ENCODE peak calls at places on chromosomes 6 and 20, in ten cellular contexts. One of them, this sample, is unnamed.

GRCh38 chr20:11807070-11807741 is 110.5 kb upstream of the BTBD3 start:
- DNase-seq in ovary: no peak
- DNase-seq in uterus: no peak
- DNase-seq in heart right ventricle: no peak
- DNase-seq in adrenal gland: peak
- DNase-seq in tibial artery: no peak
- DNase-seq in MM.1S: no peak
- DNase-seq in trophoblast cell: peak
- DNase-seq in cardiac muscle cell: no peak
- DNase-seq in GM06990: no peak
- DNase-seq in this sample: no peak

GRCh38 chr20:18101125-18101820 is 36.4 kb upstream of the KAT14 start:
- DNase-seq in GM06990: no peak
- DNase-seq in MM.1S: no peak
- DNase-seq in heart right ventricle: no peak
- DNase-seq in trophoblast cell: no peak
- DNase-seq in cardiac muscle cell: no peak
- DNase-seq in ovary: no peak
- DNase-seq in uterus: no peak
- DNase-seq in tibial artery: no peak
- DNase-seq in adrenal gland: no peak
- DNase-seq in this sample: no peak

GRCh38 chr6:112203577-112204349 is 50.6 kb downstream of the LAMA4 start:
- DNase-seq in adrenal gland: no peak
- DNase-seq in cardiac muscle cell: no peak
- DNase-seq in tibial artery: no peak
- DNase-seq in GM06990: no peak
- DNase-seq in MM.1S: peak
- DNase-seq in uterus: no peak
- DNase-seq in trophoblast cell: peak
- DNase-seq in heart right ventricle: no peak
- DNase-seq in ovary: no peak
- DNase-seq in this sample: no peak

GRCh38 chr6:89217308-89217999 is at the start of gene GABRR1:
- DNase-seq in ovary: no peak
- DNase-seq in GM06990: no peak
- DNase-seq in cardiac muscle cell: no peak
- DNase-seq in trophoblast cell: no peak
- DNase-seq in tibial artery: no peak
- DNase-seq in heart right ventricle: no peak
- DNase-seq in uterus: no peak
- DNase-seq in adrenal gland: no peak
- DNase-seq in MM.1S: no peak
- DNase-seq in this sample: no peak

GRCh38 chr20:39855799-39856198 is 833.2 kb downstream of the MAFB start:
- DNase-seq in adrenal gland: no peak
- DNase-seq in heart right ventricle: no peak
- DNase-seq in GM06990: no peak
- DNase-seq in trophoblast cell: no peak
- DNase-seq in cardiac muscle cell: no peak
- DNase-seq in tibial artery: no peak
- DNase-seq in ovary: no peak
- DNase-seq in uterus: no peak
- DNase-seq in MM.1S: no peak
- DNase-seq in this sample: no peak

GRCh38 chr6:148935705-148936306 is 189.0 kb downstream of the UST start:
- DNase-seq in adrenal gland: no peak
- DNase-seq in tibial artery: no peak
- DNase-seq in MM.1S: no peak
- DNase-seq in heart right ventricle: no peak
- DNase-seq in cardiac muscle cell: peak
- DNase-seq in ovary: no peak
- DNase-seq in GM06990: no peak
- DNase-seq in trophoblast cell: peak
- DNase-seq in uterus: no peak
- DNase-seq in this sample: no peak

GRCh38 chr20:51659491-51660050 is 108.6 kb downstream of the ATP9A start:
- DNase-seq in uterus: no peak
- DNase-seq in heart right ventricle: no peak
- DNase-seq in MM.1S: no peak
- DNase-seq in GM06990: no peak
- DNase-seq in trophoblast cell: no peak
- DNase-seq in tibial artery: no peak
- DNase-seq in ovary: no peak
- DNase-seq in cardiac muscle cell: no peak
- DNase-seq in adrenal gland: no peak
- DNase-seq in this sample: no peak

GRCh38 chr20:32291166-32291565 is 13.7 kb downstream of the KIF3B start:
- DNase-seq in ovary: no peak
- DNase-seq in adrenal gland: no peak
- DNase-seq in MM.1S: no peak
- DNase-seq in GM06990: no peak
- DNase-seq in trophoblast cell: no peak
- DNase-seq in uterus: no peak
- DNase-seq in cardiac muscle cell: no peak
- DNase-seq in tibial artery: no peak
- DNase-seq in heart right ventricle: no peak
- DNase-seq in this sample: no peak

DNA sequence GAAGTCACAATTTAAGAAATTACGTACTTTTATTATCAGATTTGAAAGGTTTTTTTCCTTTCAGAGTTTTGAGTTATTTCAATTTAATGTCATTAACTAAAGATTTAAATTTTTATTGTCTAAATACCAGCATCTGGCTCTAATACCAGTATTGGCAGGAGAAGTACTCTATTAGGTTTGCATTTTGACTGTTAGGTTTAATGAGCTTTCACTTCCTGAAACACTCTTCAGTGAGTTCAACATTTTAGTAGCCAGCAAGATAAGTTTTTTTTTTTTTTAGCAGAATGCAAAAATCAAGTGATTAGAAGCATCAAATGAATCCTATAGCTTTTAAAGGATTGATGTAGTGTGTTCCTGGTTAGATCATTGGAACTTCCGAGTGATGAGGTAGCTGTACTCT is 34.0 kb upstream of the SCGN start:
- DNase-seq in cardiac muscle cell: no peak
- DNase-seq in GM06990: no peak
- DNase-seq in heart right ventricle: no peak
- DNase-seq in tibial artery: no peak
- DNase-seq in ovary: no peak
- DNase-seq in adrenal gland: no peak
- DNase-seq in MM.1S: no peak
- DNase-seq in uterus: no peak
- DNase-seq in trophoblast cell: no peak
- DNase-seq in this sample: no peak
- H3K4me3 ChIP-seq in cardiac muscle cell: no peak
- H3K4me3 ChIP-seq in GM06990: no peak
- H3K4me3 ChIP-seq in heart right ventricle: no peak
- H3K4me3 ChIP-seq in tibial artery: no peak
- H3K4me3 ChIP-seq in ovary: no peak
- H3K4me3 ChIP-seq in adrenal gland: no peak
- H3K4me3 ChIP-seq in MM.1S: no peak
- H3K4me3 ChIP-seq in uterus: no peak
- H3K4me3 ChIP-seq in trophoblast cell: no peak
- H3K4me3 ChIP-seq in this sample: no peak

DNA sequence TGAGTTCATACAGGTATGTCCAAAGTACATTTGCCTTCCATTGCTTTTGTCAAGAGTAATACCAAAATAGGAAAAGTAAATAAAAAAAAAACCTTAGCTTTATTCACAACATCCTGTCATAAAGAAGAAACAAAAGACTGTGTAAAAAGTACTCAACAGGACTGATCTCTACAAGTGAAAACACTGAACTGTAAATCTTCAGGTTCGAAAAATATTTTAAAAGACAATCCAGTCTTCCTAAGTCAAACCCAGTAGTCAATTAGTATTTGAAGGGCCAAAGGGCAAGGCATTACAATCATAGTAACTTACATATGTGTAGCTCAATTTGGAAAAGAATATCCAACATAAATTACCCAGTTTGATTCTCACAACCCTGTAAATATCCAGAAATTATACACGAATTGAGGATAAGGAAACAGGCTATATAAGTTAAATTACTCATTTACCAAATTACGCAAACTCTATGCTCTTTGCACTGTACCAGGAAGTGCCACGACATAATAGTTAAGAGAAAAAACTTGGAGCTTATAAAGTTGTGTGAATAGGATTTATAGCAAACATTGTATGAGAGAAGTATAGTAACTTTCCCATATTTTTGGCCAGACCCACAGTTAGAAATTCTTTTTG is 21.2 kb downstream of the PTPRK start:
- DNase-seq in uterus: no peak
- DNase-seq in adrenal gland: no peak
- DNase-seq in tibial artery: no peak
- DNase-seq in GM06990: no peak
- DNase-seq in trophoblast cell: no peak
- DNase-seq in heart right ventricle: no peak
- DNase-seq in ovary: no peak
- DNase-seq in cardiac muscle cell: no peak
- DNase-seq in MM.1S: no peak
- DNase-seq in this sample: no peak
- H3K4me3 ChIP-seq in uterus: no peak
- H3K4me3 ChIP-seq in adrenal gland: no peak
- H3K4me3 ChIP-seq in tibial artery: no peak
- H3K4me3 ChIP-seq in GM06990: no peak
- H3K4me3 ChIP-seq in trophoblast cell: no peak
- H3K4me3 ChIP-seq in heart right ventricle: no peak
- H3K4me3 ChIP-seq in ovary: no peak
- H3K4me3 ChIP-seq in cardiac muscle cell: no peak
- H3K4me3 ChIP-seq in MM.1S: no peak
- H3K4me3 ChIP-seq in this sample: no peak

GRCh38 chr6:100446922-100447899 is 17.5 kb downstream of the SIM1 start:
- DNase-seq in MM.1S: no peak
- DNase-seq in adrenal gland: no peak
- DNase-seq in ovary: no peak
- DNase-seq in GM06990: no peak
- DNase-seq in trophoblast cell: no peak
- DNase-seq in cardiac muscle cell: no peak
- DNase-seq in tibial artery: no peak
- DNase-seq in uterus: no peak
- DNase-seq in heart right ventricle: no peak
- DNase-seq in this sample: no peak

GRCh38 chr6:100445512-100445911 is 19.2 kb downstream of the SIM1 start:
- DNase-seq in adrenal gland: no peak
- DNase-seq in tibial artery: no peak
- DNase-seq in GM06990: no peak
- DNase-seq in MM.1S: no peak
- DNase-seq in cardiac muscle cell: no peak
- DNase-seq in ovary: no peak
- DNase-seq in uterus: no peak
- DNase-seq in trophoblast cell: no peak
- DNase-seq in heart right ventricle: no peak
- DNase-seq in this sample: no peak

GRCh38 chr6:100449239-100449691 is 15.5 kb downstream of the SIM1 start:
- DNase-seq in adrenal gland: no peak
- DNase-seq in MM.1S: no peak
- DNase-seq in trophoblast cell: no peak
- DNase-seq in heart right ventricle: no peak
- DNase-seq in tibial artery: no peak
- DNase-seq in ovary: no peak
- DNase-seq in uterus: no peak
- DNase-seq in GM06990: no peak
- DNase-seq in cardiac muscle cell: no peak
- DNase-seq in this sample: no peak

GRCh38 chr6:100447900-100448700 is 16.6 kb downstream of the SIM1 start:
- DNase-seq in ovary: no peak
- DNase-seq in MM.1S: no peak
- DNase-seq in tibial artery: no peak
- DNase-seq in uterus: no peak
- DNase-seq in heart right ventricle: no peak
- DNase-seq in GM06990: no peak
- DNase-seq in trophoblast cell: no peak
- DNase-seq in adrenal gland: no peak
- DNase-seq in cardiac muscle cell: no peak
- DNase-seq in this sample: no peak

DNA sequence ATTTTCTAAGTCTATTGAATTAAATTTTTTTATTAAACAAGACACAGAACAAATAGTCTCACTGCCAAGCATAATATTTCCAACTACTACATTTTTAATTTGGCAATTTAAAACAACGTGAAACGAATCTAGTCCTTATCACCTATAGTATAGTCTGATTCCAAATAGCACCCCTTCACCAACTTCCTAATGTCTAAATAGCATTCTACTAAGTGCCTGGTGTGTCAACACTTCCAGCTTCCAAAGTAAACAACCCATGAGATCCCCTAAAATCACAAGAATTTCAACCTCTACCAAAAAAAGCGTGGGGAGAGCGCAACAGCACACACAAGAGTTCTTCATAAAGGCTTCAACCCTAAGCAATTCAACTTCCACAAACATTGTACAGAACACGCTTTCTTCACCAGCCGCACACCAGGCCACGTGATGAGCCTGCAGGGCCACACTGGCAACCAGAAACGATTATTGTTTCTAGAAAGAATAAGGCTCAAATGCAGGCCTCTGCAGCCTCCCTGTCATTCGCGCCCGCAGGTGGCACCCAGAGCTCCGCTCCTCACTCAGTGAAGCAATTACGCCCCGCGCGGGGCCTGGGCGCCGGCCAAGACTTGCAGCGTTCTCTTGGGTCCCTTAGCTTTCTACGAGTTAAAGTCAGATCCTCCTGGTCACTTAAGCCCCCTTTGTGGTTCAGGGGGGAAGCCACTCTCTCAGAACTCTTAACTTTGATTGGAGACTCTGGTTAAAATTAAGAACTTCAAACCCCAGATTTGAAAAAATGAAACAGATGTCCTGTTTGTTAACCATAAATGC is 18.4 kb downstream of the SIM1 start:
- DNase-seq in adrenal gland: no peak
- DNase-seq in tibial artery: no peak
- DNase-seq in uterus: no peak
- DNase-seq in ovary: no peak
- DNase-seq in cardiac muscle cell: no peak
- DNase-seq in GM06990: no peak
- DNase-seq in heart right ventricle: no peak
- DNase-seq in trophoblast cell: no peak
- DNase-seq in MM.1S: no peak
- DNase-seq in this sample: no peak
- H3K4me3 ChIP-seq in adrenal gland: no peak
- H3K4me3 ChIP-seq in tibial artery: no peak
- H3K4me3 ChIP-seq in uterus: no peak
- H3K4me3 ChIP-seq in ovary: no peak
- H3K4me3 ChIP-seq in cardiac muscle cell: no peak
- H3K4me3 ChIP-seq in GM06990: no peak
- H3K4me3 ChIP-seq in heart right ventricle: no peak
- H3K4me3 ChIP-seq in trophoblast cell: no peak
- H3K4me3 ChIP-seq in MM.1S: no peak
- H3K4me3 ChIP-seq in this sample: no peak

DNA sequence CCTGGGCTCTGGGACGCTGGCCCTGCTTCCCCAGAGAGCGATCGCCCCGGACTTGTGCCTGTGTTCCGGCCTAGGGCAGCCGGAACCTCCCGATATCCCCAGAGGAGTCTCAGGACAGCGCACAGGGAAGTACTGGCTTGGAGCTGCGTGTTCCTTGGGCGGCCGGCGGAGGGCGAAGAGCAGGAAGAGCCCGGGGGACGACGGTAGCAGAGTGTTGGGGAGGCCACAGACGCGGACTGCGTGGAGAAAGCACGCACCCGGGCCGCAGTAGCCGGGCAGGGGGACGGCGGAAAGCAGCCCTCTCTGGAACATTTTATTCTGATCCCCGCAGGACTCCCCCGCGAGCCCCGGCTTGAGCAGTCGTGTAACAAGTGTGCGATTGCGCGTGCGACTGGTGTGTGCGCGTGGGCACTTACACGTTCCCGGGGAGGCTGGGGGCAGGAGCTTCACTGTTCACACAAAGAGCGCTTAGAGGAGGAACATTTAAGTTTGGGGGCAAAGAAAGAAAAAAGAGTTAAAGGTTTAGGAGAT is 36.1 kb downstream of the NCR2 start:
- DNase-seq in tibial artery: peak
- DNase-seq in cardiac muscle cell: peak
- DNase-seq in uterus: peak
- DNase-seq in heart right ventricle: peak
- DNase-seq in adrenal gland: peak
- DNase-seq in trophoblast cell: no peak
- DNase-seq in GM06990: peak
- DNase-seq in ovary: peak
- DNase-seq in MM.1S: no peak
- DNase-seq in this sample: no peak
- H3K4me3 ChIP-seq in tibial artery: peak
- H3K4me3 ChIP-seq in cardiac muscle cell: peak
- H3K4me3 ChIP-seq in uterus: peak
- H3K4me3 ChIP-seq in heart right ventricle: peak
- H3K4me3 ChIP-seq in adrenal gland: no peak
- H3K4me3 ChIP-seq in trophoblast cell: no peak
- H3K4me3 ChIP-seq in GM06990: no peak
- H3K4me3 ChIP-seq in ovary: peak
- H3K4me3 ChIP-seq in MM.1S: no peak
- H3K4me3 ChIP-seq in this sample: no peak